ENCODE peak calls at places on chromosome 7, in five cellular contexts. J is choroid plexus epithelial cell, I is bronchial epithelial cell, R is ovary, G is activated B cell treated with CpG ODN at 0.5 μM for 24 hours. B is an unnamed sample.

GRCh38 chr7:2527505-2528464 is 8.2 kb downstream of the LFNG start:
- DNase-seq in R (no peak), J (peak), G (no peak), I (peak), B (no peak)

GRCh38 chr7:155395176-155395797 is 62.6 kb upstream of the EN2 start:
- DNase-seq in J (no peak), I (no peak), G (no peak), R (no peak), B (no peak)

GRCh38 chr7:2759736-2760097 is 71.7 kb downstream of the AMZ1 start:
- DNase-seq in I (no peak), G (no peak), R (peak), J (no peak), B (no peak)

GRCh38 chr7:130669051-130669700 is 628 bp upstream of the COPG2 start:
- DNase-seq in J (peak), I (peak), G (no peak), R (no peak), B (peak)

GRCh38 chr7:111011500-111011899 is 79.4 kb upstream of the LRRN3 start:
- DNase-seq in G (no peak), I (peak), R (no peak), J (peak), B (no peak)

GRCh38 chr7:25427721-25428120 is 199.4 kb upstream of the NPVF start:
- DNase-seq in G (no peak), R (no peak), J (no peak), I (no peak), B (no peak)

GRCh38 chr7:75866497-75867389 is 12.1 kb upstream of the RHBDD2 start:
- DNase-seq in J (peak), G (no peak), I (peak), R (peak), B (no peak)

GRCh38 chr7:140533394-140533872 is 54.1 kb upstream of the MKRN1 start:
- DNase-seq in R (peak), G (no peak), I (no peak), J (peak), B (no peak)

GRCh38 chr7:134446923-134447322 is 12.0 kb downstream of the AKR1B1 start:
- DNase-seq in J (no peak), I (no peak), G (no peak), R (no peak), B (no peak)

GRCh38 chr7:84237533-84238173 is 43.1 kb upstream of the SEMA3A start:
- DNase-seq in I (peak), G (no peak), R (no peak), J (peak), B (no peak)

GRCh38 chr7:70739646-70740045 is 392.3 kb upstream of the GALNT17 start:
- DNase-seq in G (no peak), J (no peak), R (no peak), I (no peak), B (no peak)

GRCh38 chr7:80136276-80137045 is 1.8 kb downstream of the GNAI1 start:
- DNase-seq in R (no peak), J (peak), I (peak), G (no peak), B (no peak)

GRCh38 chr7:80137410-80137809 is 2.8 kb downstream of the GNAI1 start:
- DNase-seq in J (no peak), R (peak), I (no peak), G (no peak), B (no peak)

GRCh38 chr7:80142853-80143580 is 8.4 kb downstream of the GNAI1 start:
- DNase-seq in I (no peak), J (no peak), G (no peak), R (no peak), B (no peak)

GRCh38 chr7:80139179-80139578 is 4.5 kb downstream of the GNAI1 start:
- DNase-seq in R (no peak), I (peak), J (peak), G (no peak), B (no peak)

GRCh38 chr7:80140388-80140787 is 5.8 kb downstream of the GNAI1 start:
- DNase-seq in J (no peak), I (peak), R (no peak), G (no peak), B (no peak)
- TF ChIP-seq CTCF in J (no peak), I (no peak), R (no peak), G (no peak), B (no peak)

GRCh38 chr7:125033506-125033905 is 103.9 kb upstream of the POT1 start:
- DNase-seq in I (no peak), J (no peak), R (no peak), G (no peak), B (no peak)
- TF ChIP-seq CTCF in I (no peak), J (no peak), R (no peak), G (no peak), B (no peak)

DNA sequence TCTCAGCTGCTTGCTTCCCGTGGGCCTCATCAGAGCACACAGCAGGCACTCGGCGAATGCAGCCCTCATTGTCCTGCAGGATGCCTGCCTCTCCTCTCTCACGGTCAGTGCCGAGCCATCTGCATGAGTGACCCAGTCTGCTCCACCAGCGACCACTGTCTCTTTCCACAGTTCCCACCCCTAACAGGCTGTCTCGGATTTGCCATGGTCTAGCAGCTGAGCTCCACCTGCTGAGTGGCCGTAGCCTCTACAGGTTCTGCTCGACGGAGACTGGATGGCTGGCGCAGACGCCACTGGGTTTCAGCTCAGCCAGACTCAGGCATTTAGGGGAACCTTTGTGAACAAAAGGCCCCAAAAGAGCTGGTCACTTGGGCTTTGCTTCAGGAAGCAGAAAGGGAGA is 209.4 kb upstream of the FOXK1 start:
- DNase-seq in R (no peak), J (no peak), I (no peak), G (no peak), B (no peak)
- TF ChIP-seq CTCF in R (no peak), J (no peak), I (no peak), G (no peak), B (no peak)

DNA sequence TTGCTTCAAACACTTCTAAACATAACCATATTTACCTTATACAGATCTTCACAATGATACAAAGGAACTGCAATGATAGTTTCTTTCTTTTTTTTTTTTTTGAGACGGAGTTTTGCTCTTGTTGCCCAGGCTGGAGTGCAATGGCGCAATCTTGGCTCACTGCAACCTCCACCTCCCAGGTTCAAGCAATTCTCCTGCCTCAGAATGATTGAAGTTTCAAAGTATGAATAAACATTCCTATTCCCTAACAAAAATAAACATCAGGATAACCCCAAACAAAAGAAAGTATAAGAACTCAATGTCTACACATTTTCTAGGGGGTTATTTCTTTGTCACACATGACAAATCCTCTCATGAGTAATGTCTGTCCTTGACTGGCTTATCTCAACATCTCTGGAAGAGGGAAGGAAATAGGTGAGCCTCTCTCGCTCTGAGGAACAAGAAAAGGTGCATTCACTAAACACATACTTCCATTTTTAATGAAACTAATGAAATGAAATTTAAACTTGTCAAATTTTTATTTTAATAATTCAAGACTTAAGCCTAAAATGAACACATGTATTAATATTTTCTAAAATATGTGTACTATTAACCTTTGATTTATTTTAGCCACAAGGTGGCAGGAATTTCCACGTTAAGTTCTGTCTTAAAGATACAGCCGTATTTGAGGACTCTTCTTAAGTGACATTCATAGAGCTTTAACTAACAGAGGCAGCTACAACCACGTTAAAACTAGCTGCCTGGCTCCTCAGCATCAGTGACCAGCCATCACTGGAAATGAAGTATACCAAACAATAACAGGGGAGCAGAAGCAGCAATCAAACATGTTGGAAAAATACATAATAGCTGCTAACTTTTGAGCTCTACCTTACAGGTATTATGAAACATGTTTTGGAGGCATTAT is 58.3 kb downstream of the MALSU1 start:
- DNase-seq in J (peak), I (peak), R (no peak), G (no peak), B (no peak)
- TF ChIP-seq CTCF in J (peak), I (peak), R (no peak), G (peak), B (peak)

B was measured in mesothelial cell of epicardium.